ENCODE peak calls at places on chromosomes 7 and 10, in four cellular contexts. One of them, this sample, is unnamed.

GRCh38 chr10:116722736-116723427 is 19.5 kb downstream of the HSPA12A start:
- DNase-seq in astrocyte: no peak
- DNase-seq in renal cortical epithelial cell: peak; percentile 61
- DNase-seq in fibroblast of pulmonary artery: no peak
- DNase-seq in this sample: no peak

GRCh38 chr10:86411281-86411841 is 44.8 kb upstream of the GRID1 start:
- DNase-seq in astrocyte: peak; percentile 84
- DNase-seq in renal cortical epithelial cell: no peak
- DNase-seq in fibroblast of pulmonary artery: peak; percentile 87
- DNase-seq in this sample: peak; percentile 68

GRCh38 chr10:74738985-74739567 is 87.3 kb upstream of the KAT6B start:
- DNase-seq in astrocyte: no peak
- DNase-seq in renal cortical epithelial cell: no peak
- DNase-seq in fibroblast of pulmonary artery: peak; percentile 42
- DNase-seq in this sample: peak; percentile 26

GRCh38 chr10:132592790-132593788 is 55.5 kb downstream of the INPP5A start:
- DNase-seq in astrocyte: no peak
- DNase-seq in renal cortical epithelial cell: no peak
- DNase-seq in fibroblast of pulmonary artery: no peak
- DNase-seq in this sample: no peak

GRCh38 chr10:133116455-133116854 is 28.7 kb downstream of the ADGRA1 start:
- DNase-seq in astrocyte: no peak
- DNase-seq in renal cortical epithelial cell: no peak
- DNase-seq in fibroblast of pulmonary artery: no peak
- DNase-seq in this sample: no peak

GRCh38 chr10:113073549-113074189 is 123.6 kb downstream of the TCF7L2 start:
- DNase-seq in astrocyte: peak; percentile 99
- DNase-seq in renal cortical epithelial cell: peak; percentile 98
- DNase-seq in fibroblast of pulmonary artery: peak; percentile 96
- DNase-seq in this sample: peak; percentile 99

GRCh38 chr10:99276848-99277486 is 41.3 kb upstream of the HPSE2 start:
- DNase-seq in astrocyte: no peak
- DNase-seq in renal cortical epithelial cell: peak; percentile 18
- DNase-seq in fibroblast of pulmonary artery: peak; percentile 35
- DNase-seq in this sample: no peak

GRCh38 chr7:103934508-103934907 is 55.0 kb downstream of the RELN start:
- DNase-seq in astrocyte: no peak
- DNase-seq in renal cortical epithelial cell: no peak
- DNase-seq in fibroblast of pulmonary artery: no peak
- DNase-seq in this sample: no peak

GRCh38 chr7:21175714-21176113 is 252.2 kb upstream of the SP4 start:
- DNase-seq in astrocyte: no peak
- DNase-seq in renal cortical epithelial cell: no peak
- DNase-seq in fibroblast of pulmonary artery: no peak
- DNase-seq in this sample: no peak

GRCh38 chr10:32744321-32744720 is 213.7 kb downstream of the ITGB1 start:
- DNase-seq in astrocyte: no peak
- DNase-seq in renal cortical epithelial cell: no peak
- DNase-seq in fibroblast of pulmonary artery: no peak
- DNase-seq in this sample: no peak

GRCh38 chr7:20504060-20504459 is 111.4 kb upstream of the ABCB5 start:
- DNase-seq in astrocyte: no peak
- DNase-seq in renal cortical epithelial cell: no peak
- DNase-seq in fibroblast of pulmonary artery: no peak
- DNase-seq in this sample: no peak

GRCh38 chr10:48606530-48607355 is 1.9 kb upstream of the ARHGAP22 start:
- DNase-seq in astrocyte: peak; percentile 95
- DNase-seq in renal cortical epithelial cell: peak; percentile 97
- DNase-seq in fibroblast of pulmonary artery: peak; percentile 97
- DNase-seq in this sample: peak; percentile 99

GRCh38 chr10:71998840-71999194 is 34.6 kb downstream of the CHST3 start:
- DNase-seq in astrocyte: peak; percentile 74
- DNase-seq in renal cortical epithelial cell: peak; percentile 62
- DNase-seq in fibroblast of pulmonary artery: peak; percentile 74
- DNase-seq in this sample: peak; percentile 89

GRCh38 chr7:76040126-76040525 is 7.7 kb downstream of the STYXL1 start:
- DNase-seq in astrocyte: no peak
- DNase-seq in renal cortical epithelial cell: no peak
- DNase-seq in fibroblast of pulmonary artery: no peak
- DNase-seq in this sample: no peak

GRCh38 chr7:27936244-27937102 is 196.5 kb downstream of the TAX1BP1 start:
- DNase-seq in astrocyte: no peak
- DNase-seq in renal cortical epithelial cell: no peak
- DNase-seq in fibroblast of pulmonary artery: no peak
- DNase-seq in this sample: no peak

GRCh38 chr7:40374575-40374974 is 239.8 kb downstream of the SUGCT start:
- DNase-seq in astrocyte: no peak
- DNase-seq in renal cortical epithelial cell: no peak
- DNase-seq in fibroblast of pulmonary artery: no peak
- DNase-seq in this sample: no peak

GRCh38 chr10:32417906-32418547 is 27.9 kb upstream of the CCDC7 start:
- DNase-seq in astrocyte: peak; percentile 88
- DNase-seq in renal cortical epithelial cell: peak; percentile 15
- DNase-seq in fibroblast of pulmonary artery: peak; percentile 86
- DNase-seq in this sample: peak; percentile 15

GRCh38 chr10:21757601-21757901 is 223.5 kb downstream of the MLLT10 start:
- DNase-seq in astrocyte: no peak
- DNase-seq in renal cortical epithelial cell: no peak
- DNase-seq in fibroblast of pulmonary artery: peak; percentile 8
- DNase-seq in this sample: no peak

GRCh38 chr10:84343831-84344230 is 15.4 kb downstream of the CCSER2 start:
- DNase-seq in astrocyte: no peak
- DNase-seq in renal cortical epithelial cell: no peak
- DNase-seq in fibroblast of pulmonary artery: no peak
- DNase-seq in this sample: no peak

GRCh38 chr7:121002755-121003114 is 14.2 kb downstream of the CPED1 start:
- DNase-seq in astrocyte: peak; percentile 76
- DNase-seq in renal cortical epithelial cell: no peak
- DNase-seq in fibroblast of pulmonary artery: peak; percentile 54
- DNase-seq in this sample: no peak

GRCh38 chr10:124211921-124212320 is 118.5 kb upstream of the CHST15 start:
- DNase-seq in astrocyte: peak; percentile 70
- DNase-seq in renal cortical epithelial cell: peak; percentile 13
- DNase-seq in fibroblast of pulmonary artery: no peak
- DNase-seq in this sample: peak; percentile 96